ENCODE peak calls at places on chromosome 6, in eight cellular contexts. J is nephron progenitor cell, R is fibroblast of pulmonary artery, H is lung, L is fibroblast of mammary gland, N is transverse colon, E is AG10803, X is BJ. P is an unnamed sample.

GRCh38 chr6:62039602-62040001 is 246.4 kb downstream of the KHDRBS2 start:
- DNase-seq in H (no peak), N (no peak), E (no peak), L (no peak), X (no peak), R (no peak), J (no peak), P (no peak)

GRCh38 chr6:111894951-111895350 is 21.7 kb upstream of the FYN start:
- DNase-seq in X (no peak), E (peak), R (peak), N (no peak), H (no peak), L (no peak), J (no peak), P (no peak)

GRCh38 chr6:148445620-148446019 is 103.0 kb downstream of the SASH1 start:
- DNase-seq in N (no peak), X (no peak), E (peak), J (no peak), H (no peak), R (peak), L (peak), P (peak)

GRCh38 chr6:47135772-47136171 is 93.6 kb upstream of the ADGRF1 start:
- DNase-seq in J (no peak), R (peak), L (peak), H (no peak), X (peak), N (no peak), E (peak), P (peak)

GRCh38 chr6:151276112-151276745 is 36.5 kb downstream of the AKAP12 start:
- DNase-seq in R (peak), H (no peak), J (peak), N (no peak), L (peak), X (peak), E (peak), P (peak)

GRCh38 chr6:132733814-132734213 is 20.0 kb upstream of the VNN1 start:
- DNase-seq in L (no peak), N (no peak), H (no peak), R (no peak), E (no peak), J (no peak), X (no peak), P (no peak)

GRCh38 chr6:4844108-4844507 is 67.9 kb downstream of the CDYL start:
- DNase-seq in J (no peak), L (no peak), E (no peak), X (no peak), H (no peak), N (no peak), R (no peak), P (no peak)

GRCh38 chr6:111631018-111631417 is 25.3 kb upstream of the TRAF3IP2 start:
- DNase-seq in H (no peak), E (no peak), X (no peak), J (no peak), L (no peak), R (no peak), N (no peak), P (no peak)

GRCh38 chr6:77825204-77825603 is 172.4 kb downstream of the MEI4 start:
- DNase-seq in E (no peak), L (no peak), J (no peak), H (no peak), X (no peak), N (no peak), R (no peak), P (no peak)

GRCh38 chr6:11692451-11693376 is 85.9 kb downstream of the ADTRP start:
- DNase-seq in X (no peak), J (no peak), R (no peak), H (no peak), E (no peak), L (no peak), N (no peak), P (no peak)

GRCh38 chr6:8707956-8708772 is 272.8 kb upstream of the SLC35B3 start:
- DNase-seq in L (peak), J (no peak), R (peak), H (peak), N (peak), E (peak), X (peak), P (peak)

GRCh38 chr6:91166271-91166670 is 579.4 kb upstream of the MAP3K7 start:
- DNase-seq in X (no peak), R (no peak), N (no peak), E (no peak), J (no peak), H (no peak), L (no peak), P (no peak)

GRCh38 chr6:160137989-160138835 is 16.6 kb downstream of the SLC22A1 start:
- DNase-seq in L (peak), N (peak), X (peak), E (peak), H (peak), R (peak), J (peak), P (peak)

GRCh38 chr6:166026586-166027126 is 141.0 kb downstream of the TBXT start:
- DNase-seq in H (no peak), N (no peak), J (no peak), L (peak), X (no peak), E (no peak), R (no peak), P (no peak)

GRCh38 chr6:26550250-26550993 is 12.3 kb downstream of the HMGN4 start:
- DNase-seq in J (peak), E (peak), X (no peak), L (peak), H (no peak), R (peak), N (peak), P (no peak)

DNA sequence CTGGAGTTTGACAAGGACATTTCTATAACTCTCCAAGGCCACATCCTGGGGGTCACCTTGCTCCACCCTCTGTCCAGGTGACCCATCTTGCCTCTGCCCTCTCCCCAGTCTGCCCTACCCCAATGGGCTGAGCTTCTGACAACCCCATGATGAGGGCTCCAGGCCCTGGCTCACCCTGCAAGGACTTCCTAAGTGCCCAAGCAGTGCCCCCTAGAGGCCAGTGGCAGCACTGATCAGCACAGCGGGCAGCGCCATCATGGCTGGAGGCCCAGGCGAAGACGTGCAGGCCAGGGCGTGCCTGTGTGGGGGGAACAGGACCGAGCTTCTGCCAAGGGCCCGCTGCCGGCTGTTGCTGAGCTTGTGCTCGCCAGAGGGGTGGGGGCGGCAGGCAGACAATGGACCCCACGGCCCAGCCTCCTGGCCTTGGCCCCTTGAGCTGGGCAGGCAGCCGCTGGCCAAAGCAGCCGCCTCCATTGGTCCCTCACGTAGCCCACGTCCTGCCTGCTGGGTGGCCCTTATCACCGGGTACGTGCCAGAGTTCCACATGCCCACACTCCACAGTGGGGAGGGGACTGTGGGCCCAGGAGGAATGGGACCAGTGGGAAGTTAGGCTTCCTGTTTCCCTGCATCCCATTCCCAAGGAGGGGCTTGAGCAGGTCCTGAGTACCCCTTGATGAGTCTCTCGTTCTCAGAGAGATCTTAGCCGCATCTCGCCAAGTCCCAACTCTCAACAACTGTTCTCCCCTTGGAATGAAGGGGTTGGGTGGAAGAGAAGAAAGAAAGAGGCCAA is 64.3 kb downstream of the MRPL14 start:
- DNase-seq in N (no peak), R (peak), E (no peak), X (no peak), H (no peak), L (peak), J (peak), P (no peak)
- TF ChIP-seq CTCF in N (no peak), R (peak), E (peak), X (peak), H (no peak), L (peak), J (peak), P (peak)

GRCh38 chr6:30820196-30820595 is 64.1 kb upstream of the DDR1 start:
- DNase-seq in X (peak), L (peak), R (peak), E (peak), H (no peak), J (no peak), N (peak), P (peak)
- TF ChIP-seq CTCF in X (peak), L (peak), R (peak), E (peak), H (no peak), J (no peak), N (no peak), P (no peak)

DNA sequence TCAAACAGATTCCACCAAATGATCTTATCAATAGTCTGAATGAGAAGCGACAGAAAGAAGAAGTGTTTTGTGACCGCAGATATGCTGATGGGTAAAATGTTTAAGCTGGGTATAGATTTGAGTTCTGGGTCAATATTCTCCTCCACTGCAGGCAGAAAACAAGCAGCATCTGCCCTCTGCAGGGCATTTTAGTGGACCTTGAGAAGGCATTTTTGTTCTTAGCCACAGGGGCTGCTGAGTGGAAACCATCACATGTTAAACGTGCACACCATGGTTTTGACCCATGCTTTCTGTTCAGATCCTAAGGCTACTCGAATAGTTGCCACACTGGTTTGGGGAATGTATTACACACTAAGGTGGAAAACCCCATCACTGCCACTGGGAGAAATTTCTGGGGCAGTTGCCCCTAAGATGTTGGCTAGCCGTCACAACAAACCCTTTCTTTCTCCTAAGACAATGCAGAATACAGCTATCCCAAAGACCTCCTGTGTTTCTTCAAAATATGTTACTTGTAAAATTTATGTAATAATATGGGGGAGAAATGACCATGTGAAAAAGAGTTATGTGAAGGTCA is 5.5 kb downstream of the POU3F2 start:
- DNase-seq in N (no peak), E (peak), X (no peak), H (no peak), R (peak), L (peak), J (no peak), P (peak)
- TF ChIP-seq CTCF in N (no peak), E (peak), X (peak), H (no peak), R (peak), L (peak), J (peak), P (peak)

DNA sequence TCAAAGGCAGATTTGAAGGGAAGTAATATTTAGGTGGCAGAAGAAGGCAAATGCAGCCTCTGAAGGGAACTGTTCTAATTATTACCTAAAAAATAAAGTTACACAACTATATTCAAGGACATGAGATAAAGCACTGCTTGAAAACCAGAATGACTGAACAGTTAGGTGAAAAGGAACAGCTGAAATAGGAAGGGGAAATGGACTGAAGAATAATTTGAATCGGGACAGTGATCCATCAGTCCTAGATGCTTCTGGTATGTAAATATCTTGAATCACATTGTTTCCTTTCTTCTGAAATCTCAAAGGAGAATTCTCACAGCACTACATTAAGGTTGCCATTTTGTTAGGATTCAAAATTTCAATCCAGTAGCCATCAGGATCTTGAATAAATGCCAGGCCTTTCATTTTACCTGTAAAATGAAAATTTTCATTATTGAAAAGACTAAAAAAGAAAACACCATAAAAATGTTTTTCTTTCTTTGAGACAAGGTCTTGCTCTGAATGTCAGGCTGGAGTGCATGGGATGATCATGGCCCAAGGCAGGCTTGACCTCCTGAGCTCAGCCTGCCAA is 25.9 kb downstream of the GLO1 start:
- DNase-seq in R (no peak), X (no peak), L (no peak), E (no peak), H (no peak), N (no peak), J (no peak), P (no peak)
- TF ChIP-seq CTCF in R (no peak), X (no peak), L (no peak), E (no peak), H (no peak), N (no peak), J (no peak), P (no peak)

GRCh38 chr6:42819803-42820508 is 38.1 kb downstream of the BICRAL start:
- DNase-seq in X (no peak), L (peak), R (peak), H (peak), N (no peak), J (no peak), E (peak), P (no peak)
- TF ChIP-seq CTCF in X (peak), L (peak), R (peak), H (no peak), N (peak), J (no peak), E (peak), P (peak)

GRCh38 chr6:42996513-42996912 is 12.1 kb downstream of the PPP2R5D start:
- DNase-seq in E (no peak), R (no peak), J (no peak), N (no peak), H (no peak), X (no peak), L (no peak), P (no peak)
- TF ChIP-seq CTCF in E (peak), R (peak), J (no peak), N (no peak), H (no peak), X (no peak), L (peak), P (no peak)

DNA sequence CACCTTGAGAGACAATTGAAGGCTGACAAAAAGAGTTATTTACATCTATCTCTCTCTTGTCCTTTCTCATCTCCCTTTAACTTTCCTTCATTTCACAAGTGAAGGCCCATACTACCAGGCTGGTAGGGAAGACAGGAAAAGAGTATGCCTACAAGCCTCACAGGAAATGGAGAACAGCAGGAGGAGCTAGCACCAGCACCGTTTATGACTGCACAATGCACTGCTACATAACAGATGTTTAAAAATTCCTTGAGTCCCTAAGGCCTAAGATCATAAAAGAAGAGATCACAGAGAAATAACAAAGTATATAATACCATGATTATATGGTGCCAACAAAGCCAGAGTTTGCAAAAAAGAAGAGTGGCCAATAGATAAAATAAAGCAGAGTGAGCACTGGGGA is 194.8 kb downstream of the UNC5CL start:
- DNase-seq in H (no peak), E (peak), X (no peak), N (no peak), L (no peak), R (no peak), J (no peak), P (no peak)
- TF ChIP-seq CTCF in H (no peak), E (peak), X (no peak), N (no peak), L (no peak), R (no peak), J (no peak), P (no peak)

DNA sequence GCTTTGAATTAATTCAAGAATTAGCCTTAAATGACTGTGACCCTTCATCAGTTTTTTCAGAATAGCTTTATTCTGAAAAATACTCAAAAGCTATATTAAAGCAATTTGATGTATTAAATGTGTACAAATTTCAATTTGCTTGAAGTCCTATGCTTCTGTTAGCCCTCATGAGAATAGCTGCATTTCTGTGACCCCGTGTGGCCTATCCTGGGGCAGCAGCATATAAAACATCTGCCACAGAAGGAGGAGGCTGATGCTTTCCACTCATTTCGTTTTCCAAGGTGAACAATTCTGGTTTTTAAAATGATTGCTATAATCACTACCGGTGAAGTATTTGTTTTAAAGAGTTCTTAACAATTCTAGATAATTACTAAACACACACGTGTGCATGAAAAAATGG is 360.3 kb downstream of the BTBD9 start:
- DNase-seq in R (no peak), E (peak), L (no peak), H (no peak), X (no peak), N (no peak), J (no peak), P (no peak)
- TF ChIP-seq CTCF in R (peak), E (peak), L (peak), H (no peak), X (peak), N (no peak), J (no peak), P (peak)

DNA sequence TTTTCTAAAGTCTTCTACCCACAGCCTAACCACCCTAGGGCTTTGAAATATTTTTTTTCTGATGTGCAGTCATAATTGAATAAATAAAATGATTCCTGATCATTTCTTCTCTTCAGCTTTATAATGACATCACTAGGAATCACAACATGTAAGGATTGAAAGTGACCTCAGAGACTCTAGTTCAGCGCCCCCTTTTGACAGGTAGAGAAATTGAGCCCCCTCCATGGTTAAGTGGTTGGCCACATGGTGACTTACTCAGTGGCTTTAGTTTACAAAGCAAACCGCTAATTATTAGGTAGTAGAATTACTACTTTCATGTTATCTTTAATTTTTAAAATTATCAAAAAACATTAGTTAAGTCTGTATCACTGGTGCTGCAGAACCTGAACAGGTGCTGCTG is 13.3 kb upstream of the SLC2A12 start:
- DNase-seq in L (peak), J (no peak), X (no peak), E (peak), H (no peak), N (no peak), R (peak), P (peak)
- TF ChIP-seq CTCF in L (peak), J (peak), X (peak), E (peak), H (no peak), N (peak), R (peak), P (peak)